ENCODE peak calls at places on chromosome 18, in four cellular contexts. X, F, D and Y are unnamed samples.

GRCh38 chr18:55983433-55983832 is 395.4 kb upstream of the TCF4 start:
- DNase-seq in X (no peak), F (no peak), D (no peak), Y (no peak)

GRCh38 chr18:9095297-9096012 is 7.0 kb upstream of the NDUFV2 start:
- DNase-seq in X (no peak), F (peak; percentile 87), D (no peak), Y (no peak)

GRCh38 chr18:49876536-49876935 is 63.2 kb upstream of the ACAA2 start:
- DNase-seq in X (no peak), F (no peak), D (no peak), Y (no peak)

GRCh38 chr18:60044290-60045006 is 144.7 kb downstream of the PMAIP1 start:
- DNase-seq in X (no peak), F (no peak), D (no peak), Y (no peak)

GRCh38 chr18:50287028-50287440 is 458 bp downstream of the CXXC1 start:
- DNase-seq in X (no peak), F (no peak), D (no peak), Y (no peak)

GRCh38 chr18:49094979-49095632 is 144.3 kb upstream of the SMAD7 start:
- DNase-seq in X (no peak), F (no peak), D (no peak), Y (no peak)

GRCh38 chr18:12287131-12287681 is 20.8 kb upstream of the TUBB6 start:
- DNase-seq in X (no peak), F (no peak), D (no peak), Y (no peak)

GRCh38 chr18:48832961-48833700 is 117.6 kb downstream of the SMAD7 start:
- DNase-seq in X (no peak), F (no peak), D (peak; percentile 84), Y (peak; percentile 64)

GRCh38 chr18:715626-716025 is 3.2 kb upstream of the ENOSF1 start:
- DNase-seq in X (no peak), F (no peak), D (no peak), Y (no peak)

GRCh38 chr18:53906681-53907080 is 317.8 kb downstream of the MBD2 start:
- DNase-seq in X (no peak), F (no peak), D (no peak), Y (no peak)

GRCh38 chr18:68085251-68085650 is 568.7 kb upstream of the DSEL start:
- DNase-seq in X (no peak), F (no peak), D (no peak), Y (no peak)

GRCh38 chr18:13440277-13441248 is 222.0 kb downstream of the LDLRAD4 start:
- DNase-seq in X (no peak), F (no peak), D (no peak), Y (no peak)

GRCh38 chr18:61595615-61596014 is 262.4 kb downstream of the CDH20 start:
- DNase-seq in X (no peak), F (no peak), D (no peak), Y (no peak)

GRCh38 chr18:22913861-22914260 is 19.3 kb upstream of the RBBP8 start:
- DNase-seq in X (no peak), F (no peak), D (peak; percentile 85), Y (no peak)

GRCh38 chr18:23702606-23703005 is 13.4 kb downstream of the LAMA3 start:
- DNase-seq in X (no peak), F (no peak), D (no peak), Y (no peak)

GRCh38 chr18:45169610-45170009 is 445.7 kb upstream of the SLC14A2 start:
- DNase-seq in X (no peak), F (no peak), D (no peak), Y (no peak)

GRCh38 chr18:51337406-51337805 is 139.9 kb upstream of the MEX3C start:
- DNase-seq in X (no peak), F (no peak), D (no peak), Y (no peak)

GRCh38 chr18:55634545-55634944 is 46.6 kb upstream of the TCF4 start:
- DNase-seq in X (no peak), F (no peak), D (no peak), Y (no peak)

GRCh38 chr18:59910967-59911366 is 11.2 kb downstream of the PMAIP1 start:
- DNase-seq in X (no peak), F (no peak), D (no peak), Y (no peak)

GRCh38 chr18:1774261-1774660 is 797.0 kb downstream of the METTL4 start:
- DNase-seq in X (no peak), F (peak; percentile 16), D (no peak), Y (no peak)

DNA sequence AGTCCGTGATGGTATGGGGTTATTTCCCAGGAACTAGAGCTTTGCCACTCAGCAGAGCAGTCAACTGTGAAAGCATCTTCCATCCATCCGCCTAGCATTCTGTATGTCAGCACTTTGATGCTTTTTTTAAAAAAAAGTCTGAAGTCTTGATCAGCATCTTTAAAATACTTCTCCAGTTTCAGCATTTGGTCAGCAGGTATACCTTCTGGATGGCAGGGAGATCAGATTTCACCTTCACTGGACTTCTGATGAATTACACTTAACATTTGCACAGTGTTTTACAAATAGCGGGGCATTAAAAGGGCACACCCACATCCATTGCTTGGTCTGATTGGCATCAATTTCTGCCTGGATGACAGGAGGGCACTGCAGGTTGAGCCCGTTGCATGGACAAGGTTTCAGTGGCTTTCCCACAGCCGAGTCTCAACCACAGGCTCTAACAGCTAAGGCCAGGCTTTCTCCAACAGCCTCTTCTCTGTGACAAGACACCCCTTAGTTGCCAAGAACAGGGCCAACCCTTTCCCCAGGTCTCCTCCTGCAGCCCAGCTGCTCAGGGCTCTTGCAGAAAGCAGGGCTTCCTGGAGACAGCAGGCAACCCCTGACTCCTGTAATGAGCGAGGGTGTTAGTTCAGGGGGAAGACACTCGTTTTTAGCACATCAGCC is 54.1 kb downstream of the EMILIN2 start:
- DNase-seq in X (no peak), F (no peak), D (no peak), Y (no peak)
- TF ChIP-seq SIN3A in X (no peak), F (no peak), D (no peak), Y (no peak)

GRCh38 chr18:46421973-46422551 is 235.0 kb downstream of the LOXHD1 start:
- DNase-seq in X (no peak), F (no peak), D (no peak), Y (no peak)
- TF ChIP-seq SIN3A in X (no peak), F (no peak), D (no peak), Y (no peak)

DNA sequence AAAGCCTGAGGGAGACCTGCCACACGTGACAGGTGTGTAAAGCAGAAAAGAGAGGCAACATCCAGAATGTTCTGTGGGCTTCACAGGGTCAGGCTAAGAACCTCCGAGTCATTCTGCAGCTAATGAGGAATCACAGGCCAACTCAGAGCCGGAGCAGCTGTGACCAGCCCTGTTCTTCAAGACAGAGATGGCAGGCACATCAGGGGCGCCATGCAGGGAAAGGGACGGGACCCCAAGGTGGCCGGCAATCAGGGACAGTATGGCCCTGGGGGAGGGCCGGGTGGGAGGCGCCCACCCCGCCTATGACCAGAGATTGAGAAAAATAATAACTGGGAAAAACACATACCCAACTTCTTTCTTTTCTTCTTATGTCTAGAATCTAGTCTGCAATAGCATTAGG is 316.7 kb upstream of the SALL3 start:
- DNase-seq in X (no peak), F (no peak), D (no peak), Y (no peak)
- TF ChIP-seq SIN3A in X (no peak), F (no peak), D (no peak), Y (no peak)

DNA sequence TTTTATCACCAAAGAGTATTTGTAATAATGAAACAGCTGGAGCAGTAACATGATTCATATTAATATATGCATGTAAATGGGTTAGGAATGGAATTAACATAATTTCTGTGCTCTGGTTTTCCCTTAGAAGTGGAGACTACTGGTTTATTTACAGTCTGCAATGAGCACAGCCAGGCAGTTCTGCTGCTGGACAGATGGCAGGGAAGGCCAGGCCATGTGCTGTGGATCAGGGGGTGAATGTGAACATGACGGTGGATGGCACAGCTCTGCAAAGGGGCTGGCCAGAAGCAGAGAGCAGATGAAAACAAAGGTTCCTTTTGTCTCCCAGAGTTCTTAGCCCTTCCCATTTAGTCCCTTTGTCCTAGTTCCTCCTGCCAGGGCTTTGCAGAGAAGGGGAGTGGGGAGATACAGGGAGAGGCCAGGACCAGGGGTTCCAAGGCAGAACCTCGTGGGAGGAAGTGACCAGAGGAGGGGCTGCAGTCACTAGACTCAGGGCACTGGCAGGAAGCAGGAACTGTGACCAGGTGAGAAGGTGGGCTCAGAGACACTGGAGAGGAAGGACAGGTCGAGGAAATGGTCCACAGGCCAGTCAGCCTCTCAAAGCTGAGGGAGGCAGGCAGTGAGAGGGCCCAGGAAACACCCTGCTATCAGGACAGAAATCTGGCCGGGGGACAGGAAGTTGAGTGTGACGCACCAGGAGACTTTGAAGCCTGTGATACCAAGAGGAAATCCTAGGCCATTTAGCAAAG is 112.9 kb upstream of the ATP8B1 start:
- DNase-seq in X (no peak), F (peak; percentile 17), D (no peak), Y (no peak)
- TF ChIP-seq SIN3A in X (no peak), F (no peak), D (no peak), Y (no peak)

GRCh38 chr18:75167759-75168211 is 41.2 kb downstream of the PTGR3 start:
- DNase-seq in X (no peak), F (no peak), D (no peak), Y (no peak)
- TF ChIP-seq SIN3A in X (no peak), F (no peak), D (no peak), Y (no peak)

GRCh38 chr18:69956037-69956436 is 8.4 kb upstream of the CD226 start:
- DNase-seq in X (no peak), F (no peak), D (no peak), Y (no peak)
- TF ChIP-seq SIN3A in X (no peak), F (no peak), D (no peak), Y (no peak)